ENCODE peak calls at places on chromosomes 5 and 9, in nine cellular contexts. Y is OCI-LY7, R is MM.1S, A is HCT116, V is hepatocyte, D is SK-N-SH, Q is GM23248, X is neural progenitor cell, O is PC-3. F is an unnamed sample.

GRCh38 chr5:172283020-172283861 is at the start of gene UBTD2:
- DNase-seq in D (peak; percentile 94), Q (peak; percentile 92), Y (peak; percentile 82), A (no peak), V (peak; percentile 92), R (peak; percentile 75), X (peak; percentile 94), O (peak; percentile 74), F (peak; percentile 86)

GRCh38 chr5:143812085-143812705 is at the start of gene HMHB1:
- DNase-seq in Y (peak; percentile 58), Q (no peak), D (no peak), V (no peak), R (peak; percentile 28), X (no peak), O (no peak), A (no peak), F (no peak)

GRCh38 chr5:61332369-61332745 is 299 bp downstream of the ZSWIM6 start:
- DNase-seq in D (peak; percentile 52), O (no peak), R (peak; percentile 32), A (no peak), V (peak; percentile 62), Y (no peak), Q (peak; percentile 72), X (peak; percentile 79), F (peak; percentile 53)

GRCh38 chr9:90326219-90326618 is 316.4 kb downstream of the DIRAS2 start:
- DNase-seq in Y (no peak), V (no peak), X (no peak), O (no peak), A (no peak), Q (no peak), D (no peak), R (no peak), F (no peak)

GRCh38 chr5:159097461-159098284 is 2.0 kb downstream of the EBF1 start:
- DNase-seq in D (peak; percentile 46), Q (peak; percentile 75), Y (peak; percentile 68), O (no peak), R (no peak), A (no peak), X (peak; percentile 68), V (no peak), F (peak; percentile 47)

GRCh38 chr5:170860818-170861217 is 1.0 kb upstream of the RANBP17 start:
- DNase-seq in O (no peak), V (no peak), A (no peak), Q (no peak), Y (no peak), R (no peak), D (no peak), X (no peak), F (peak; percentile 5)

GRCh38 chr9:133822439-133823065 is 84.4 kb upstream of the SARDH start:
- DNase-seq in V (no peak), A (no peak), Q (no peak), R (no peak), X (no peak), D (no peak), Y (peak; percentile 45), O (no peak), F (no peak)

GRCh38 chr9:121912812-121913627 is 180.1 kb downstream of the TTLL11 start:
- DNase-seq in R (no peak), O (no peak), X (no peak), Q (peak; percentile 21), A (no peak), D (no peak), Y (no peak), V (no peak), F (no peak)

GRCh38 chr5:176542596-176543427 is 5.6 kb upstream of the RNF44 start:
- DNase-seq in X (peak; percentile 87), A (no peak), D (peak; percentile 89), V (peak; percentile 82), Q (peak; percentile 53), R (peak; percentile 64), Y (peak; percentile 82), O (peak; percentile 58), F (peak; percentile 75)

GRCh38 chr5:85646036-85646435 is 971.7 kb upstream of the COX7C start:
- DNase-seq in Q (no peak), R (no peak), V (no peak), X (no peak), D (no peak), Y (no peak), A (no peak), O (no peak), F (no peak)

GRCh38 chr9:121824651-121825480 is 173.4 kb downstream of the DAB2IP start:
- DNase-seq in O (peak; percentile 2), X (no peak), V (no peak), R (no peak), Y (peak; percentile 24), Q (peak; percentile 14), A (no peak), D (peak; percentile 64), F (peak; percentile 48)

GRCh38 chr5:111774525-111774924 is 17.5 kb upstream of the NREP start:
- DNase-seq in Q (no peak), R (peak; percentile 86), Y (peak; percentile 49), V (peak; percentile 63), D (no peak), X (peak; percentile 74), O (peak; percentile 84), A (no peak), F (peak; percentile 67)

GRCh38 chr5:75463726-75464125 is 47.7 kb downstream of the CERT1 start:
- DNase-seq in Q (no peak), R (no peak), D (no peak), A (no peak), V (no peak), X (no peak), O (peak; percentile 26), Y (peak; percentile 12), F (no peak)
- H3K4me2 ChIP-seq in Q (no peak overlapping the region), R (no peak overlapping the region), D (no peak overlapping the region), A (no peak overlapping the region), V (no peak overlapping the region), X (no peak overlapping the region), O (no peak overlapping the region), Y (no peak overlapping the region), F (no peak overlapping the region)

GRCh38 chr9:131704195-131704983 is 35.5 kb downstream of the RAPGEF1 start:
- DNase-seq in R (no peak), A (no peak), X (no peak), Y (no peak), Q (no peak), O (peak; percentile 2), D (no peak), V (no peak), F (no peak)
- TF ChIP-seq EZH2phosphoT487 in R (no peak), A (no peak), X (no peak), Y (no peak), Q (no peak), O (no peak), D (no peak), V (no peak), F (no peak)

GRCh38 chr5:142495561-142495960 is 170.7 kb upstream of the SPRY4 start:
- DNase-seq in V (no peak), X (no peak), R (no peak), A (no peak), Y (no peak), Q (peak; percentile 50), O (no peak), D (no peak), F (no peak)

GRCh38 chr5:142501890-142502289 is 177.1 kb upstream of the SPRY4 start:
- DNase-seq in Y (no peak), A (no peak), X (peak; percentile 64), D (no peak), V (no peak), O (no peak), Q (no peak), R (no peak), F (peak; percentile 34)

GRCh38 chr5:142499591-142500384 is 175.0 kb upstream of the SPRY4 start:
- DNase-seq in O (no peak), R (no peak), A (no peak), Q (no peak), X (no peak), Y (no peak), V (peak; percentile 22), D (no peak), F (no peak)

GRCh38 chr5:142506046-142506445 is 179.8 kb downstream of the FGF1 start:
- DNase-seq in Q (peak; percentile 46), Y (no peak), O (peak; percentile 15), D (no peak), R (no peak), V (no peak), X (no peak), A (no peak), F (no peak)

DNA sequence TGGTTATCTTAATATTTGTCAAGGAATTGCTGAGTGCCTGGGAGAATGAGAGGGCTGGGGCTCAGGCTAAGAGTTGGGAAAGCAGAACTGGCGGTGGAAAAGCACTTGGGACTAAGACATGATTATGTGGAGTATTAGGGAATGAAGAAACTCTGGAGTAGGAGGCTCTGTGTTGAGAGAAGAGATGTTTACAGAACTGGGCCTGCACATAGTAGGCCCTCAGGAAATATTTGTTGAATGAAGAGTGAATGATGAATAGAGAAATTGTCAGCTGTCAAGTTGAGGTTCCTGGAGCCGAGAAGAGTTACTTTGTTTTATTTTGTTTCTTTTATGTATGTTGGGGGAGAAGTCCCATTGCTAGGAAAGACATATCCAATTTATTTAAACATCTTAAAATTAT is 175.7 kb upstream of the SPRY4 start:
- DNase-seq in O (no peak), Y (no peak), D (no peak), V (no peak), Q (no peak), R (no peak), X (no peak), A (no peak), F (no peak)
- H3K4me2 ChIP-seq in O (no peak overlapping the region), Y (no peak overlapping the region), D (no peak overlapping the region), V (no peak overlapping the region), Q (no peak overlapping the region), R (no peak overlapping the region), X (no peak overlapping the region), A (no peak overlapping the region), F (peak overlapping the region; percentile 54)

GRCh38 chr9:21070887-21071286 is 6.9 kb downstream of the IFNB1 start:
- DNase-seq in A (no peak), V (no peak), O (no peak), R (no peak), D (no peak), X (no peak), Y (no peak), Q (no peak), F (no peak)

GRCh38 chr9:21075484-21075883 is 2.3 kb downstream of the IFNB1 start:
- DNase-seq in Y (no peak), R (no peak), X (peak; percentile 36), Q (no peak), O (no peak), V (no peak), A (no peak), D (no peak), F (peak; percentile 32)

GRCh38 chr9:21070171-21070571 is 7.6 kb downstream of the IFNB1 start:
- DNase-seq in O (peak; percentile 74), Y (no peak), D (no peak), V (peak; percentile 76), Q (peak; percentile 95), R (no peak), A (peak; percentile 16), X (peak; percentile 8), F (peak; percentile 49)
- TF ChIP-seq EZH2phosphoT487 in O (no peak), Y (no peak), D (no peak), V (no peak), Q (no peak), R (no peak), A (no peak), X (no peak), F (no peak)

F was measured in GM23338.